ENCODE peak calls at places on chromosomes 6 and 20, in nine cellular contexts. Q is lower lobe of right lung; U is esophagus squamous epithelium; D is cardiac muscle cell; S is CD4-positive, alpha-beta T cell; X is breast epithelium; K is tibial nerve; V is A673; L is ovary. W is an unnamed sample.

GRCh38 chr20:48921883-48922867 is 664 bp downstream of the ARFGEF2 start:
- DNase-seq in Q (peak), U (no peak), D (peak), S (no peak), X (no peak), K (peak), V (no peak), L (no peak), W (no peak)

GRCh38 chr20:32231847-32232246 is 24.2 kb downstream of the POFUT1 start:
- DNase-seq in Q (no peak), U (no peak), D (no peak), S (peak), X (no peak), K (no peak), V (peak), L (no peak), W (no peak)

GRCh38 chr6:11393713-11394627 is 143.6 kb upstream of the TMEM170B start:
- DNase-seq in Q (no peak), U (no peak), D (no peak), S (no peak), X (peak), K (no peak), V (no peak), L (no peak), W (no peak)

GRCh38 chr20:10780901-10781300 is 107.1 kb upstream of the JAG1 start:
- DNase-seq in Q (no peak), U (no peak), D (peak), S (no peak), X (no peak), K (no peak), V (no peak), L (no peak), W (no peak)

GRCh38 chr6:43070028-43070632 is 6.0 kb upstream of the PTK7 start:
- DNase-seq in Q (no peak), U (no peak), D (peak), S (no peak), X (no peak), K (no peak), V (peak), L (peak), W (no peak)

GRCh38 chr20:21398505-21399057 is 1.3 kb upstream of the NKX2-4 start:
- DNase-seq in Q (no peak), U (no peak), D (no peak), S (no peak), X (no peak), K (no peak), V (no peak), L (no peak), W (no peak)

GRCh38 chr6:106318851-106319250 is 6.7 kb downstream of the ATG5 start:
- DNase-seq in Q (no peak), U (no peak), D (no peak), S (no peak), X (no peak), K (no peak), V (no peak), L (no peak), W (no peak)

GRCh38 chr6:74967821-74968220 is 238.0 kb downstream of the COL12A1 start:
- DNase-seq in Q (no peak), U (no peak), D (no peak), S (no peak), X (no peak), K (no peak), V (no peak), L (no peak), W (no peak)

GRCh38 chr6:32397252-32397920 is 9.6 kb downstream of the BTNL2 start:
- DNase-seq in Q (no peak), U (no peak), D (no peak), S (no peak), X (no peak), K (no peak), V (no peak), L (no peak), W (no peak)
- H3K27ac ChIP-seq in Q (no peak), U (no peak), D (no peak), S (no peak), X (no peak), K (no peak), V (no peak), L (no peak), W (no peak)

GRCh38 chr6:33018904-33019303 is 9.5 kb upstream of the HLA-DOA start:
- DNase-seq in Q (peak), U (peak), D (no peak), S (peak), X (peak), K (peak), V (no peak), L (peak), W (no peak)
- H3K27ac ChIP-seq in Q (peak), U (peak), D (no peak), S (no peak), X (peak), K (peak), V (no peak), L (no peak), W (no peak)

DNA sequence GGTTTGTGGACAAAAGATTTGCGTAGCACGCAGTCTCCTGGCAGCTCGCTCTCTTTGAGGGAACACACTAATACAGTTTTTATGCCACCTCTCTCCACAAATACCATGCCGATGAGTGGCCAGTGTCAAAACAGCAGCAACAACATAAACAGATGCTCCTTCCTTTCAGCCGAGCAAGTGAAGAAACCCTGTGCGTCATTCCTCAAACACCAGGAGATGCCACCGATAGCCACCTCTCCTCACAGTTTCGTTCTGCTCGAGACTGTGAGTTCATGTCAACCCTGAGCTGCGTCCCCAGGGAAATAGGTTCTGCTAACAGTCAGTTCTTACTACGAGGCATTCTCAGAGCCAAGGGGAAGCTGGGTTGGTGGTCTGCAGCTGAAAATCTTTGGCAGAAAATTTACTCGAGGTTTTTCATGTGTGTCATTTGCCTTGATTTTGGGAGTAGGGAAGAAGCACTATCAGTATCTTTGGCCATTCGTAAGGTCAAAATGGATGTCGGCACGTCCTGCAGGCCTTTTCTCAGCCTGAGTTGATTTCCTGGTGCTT is 59.9 kb downstream of the EYA2 start:
- DNase-seq in Q (no peak), U (no peak), D (no peak), S (no peak), X (peak), K (peak), V (no peak), L (no peak), W (peak)
- H3K27ac ChIP-seq in Q (no peak), U (no peak), D (no peak), S (no peak), X (peak), K (no peak), V (no peak), L (no peak), W (peak)

DNA sequence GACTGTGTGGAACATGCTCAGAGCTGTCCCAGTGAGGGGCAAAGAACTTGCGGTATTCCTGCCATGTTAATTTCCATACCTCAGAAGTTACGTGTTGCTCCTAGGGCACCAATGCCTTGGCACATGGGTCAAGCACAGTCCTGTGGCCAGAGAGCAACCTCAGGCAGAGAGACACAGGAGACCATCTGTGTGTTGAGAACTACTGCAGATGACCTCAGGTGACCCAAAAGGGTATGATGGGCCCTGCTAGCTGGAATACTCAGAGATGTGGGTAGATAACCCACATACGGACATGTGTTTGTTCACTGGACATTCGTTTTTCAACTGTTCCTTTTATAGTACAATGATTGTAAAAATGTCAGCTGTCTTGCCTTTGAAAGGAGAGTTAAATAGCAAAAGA is 71.5 kb upstream of the BMP2 start:
- DNase-seq in Q (no peak), U (no peak), D (no peak), S (no peak), X (no peak), K (no peak), V (no peak), L (no peak), W (no peak)
- H3K27ac ChIP-seq in Q (no peak), U (no peak), D (no peak), S (no peak), X (no peak), K (no peak), V (no peak), L (no peak), W (peak)

W was measured in epithelial cell of prostate.